ENCODE peak calls at places on chromosomes 12 and 14, in nine cellular contexts. A, V, I, O, Y, S, C, T and F are unnamed samples.
A peak's percentile ranks its signal among the peaks of the same experiment; 100 is the strongest.

GRCh38 chr12:123233505-123234299 is 466 bp downstream of the MTRFR start:
- DNase-seq in A (no peak), V (peak; percentile 11), I (no peak), O (no peak), Y (no peak), S (no peak), C (no peak), T (no peak), F (no peak)

GRCh38 chr12:105992849-105993740 is 145.7 kb downstream of the NUAK1 start:
- DNase-seq in A (peak; percentile 95), V (peak; percentile 16), I (no peak), O (no peak), Y (no peak), S (no peak), C (no peak), T (no peak), F (no peak)

GRCh38 chr12:79424109-79424721 is 266.5 kb downstream of the PAWR start:
- DNase-seq in A (peak; percentile 97), V (peak; percentile 24), I (peak; percentile 55), O (no peak), Y (no peak), S (no peak), C (no peak), T (no peak), F (peak; percentile 91)

GRCh38 chr12:102316723-102317122 is 119.1 kb upstream of the PMCH start:
- DNase-seq in A (no peak), V (no peak), I (no peak), O (no peak), Y (no peak), S (no peak), C (no peak), T (no peak), F (no peak)

GRCh38 chr14:81694419-81694818 is 160.8 kb upstream of the SEL1L start:
- DNase-seq in A (no peak), V (no peak), I (no peak), O (no peak), Y (no peak), S (no peak), C (no peak), T (no peak), F (no peak)

GRCh38 chr14:103033744-103034143 is 23.6 kb downstream of the CDC42BPB start:
- DNase-seq in A (no peak), V (no peak), I (no peak), O (no peak), Y (no peak), S (no peak), C (no peak), T (no peak), F (peak; percentile 31)

GRCh38 chr14:96275182-96276112 is 19.4 kb downstream of the BDKRB1 start:
- DNase-seq in A (peak; percentile 68), V (peak; percentile 87), I (peak; percentile 55), O (peak; percentile 52), Y (peak; percentile 75), S (peak; percentile 78), C (peak; percentile 86), T (peak; percentile 74), F (peak; percentile 48)

GRCh38 chr14:99182548-99183115 is 89.4 kb downstream of the BCL11B start:
- DNase-seq in A (no peak), V (no peak), I (no peak), O (no peak), Y (no peak), S (no peak), C (no peak), T (no peak), F (no peak)

DNA sequence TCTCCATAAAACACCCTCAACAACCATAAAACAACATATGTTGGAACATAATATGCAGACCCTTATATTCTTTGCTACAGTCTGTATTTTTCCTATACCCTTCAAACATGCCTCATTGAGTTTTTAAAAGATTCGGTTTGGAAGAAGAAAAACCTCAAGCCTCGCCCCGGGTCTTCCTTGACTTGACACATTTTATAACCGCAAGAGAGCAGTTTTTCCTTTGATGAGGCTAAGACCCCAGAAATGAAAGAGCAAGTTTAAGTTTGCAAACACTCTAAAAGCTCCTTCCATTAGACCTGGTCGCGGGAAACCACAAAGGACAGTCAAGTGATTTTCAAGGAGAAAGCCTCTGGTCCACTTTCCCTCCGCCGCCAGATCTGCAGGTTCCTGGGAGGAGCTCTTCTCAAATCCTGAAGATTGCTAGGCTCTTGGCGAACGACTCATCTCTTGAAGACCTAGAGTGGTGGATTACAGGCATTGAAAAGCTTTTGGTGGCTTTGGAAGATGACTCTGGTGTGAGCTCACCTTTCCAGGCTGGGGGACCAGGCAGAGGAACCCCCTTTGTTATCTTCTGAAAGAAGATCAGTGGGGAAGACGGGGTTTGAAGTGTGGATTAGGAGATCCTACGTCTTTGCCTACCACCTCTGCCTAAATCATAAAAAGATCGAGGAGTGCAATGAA is at the start of gene ASCL4:
- DNase-seq in A (no peak), V (peak; percentile 21), I (no peak), O (no peak), Y (no peak), S (no peak), C (no peak), T (no peak), F (no peak)
- H3K4me3 ChIP-seq in A (no peak within 1 kb of the TSS), V (peak within 1 kb of the TSS; percentile 53), I (no peak within 1 kb of the TSS), O (peak within 1 kb of the TSS; percentile 47), Y (peak within 1 kb of the TSS; percentile 39), S (no peak within 1 kb of the TSS), C (peak within 1 kb of the TSS; percentile 18), T (no peak within 1 kb of the TSS), F (no peak within 1 kb of the TSS)

GRCh38 chr14:92204792-92205191 is 83.0 kb downstream of the CPSF2 start:
- DNase-seq in A (no peak), V (no peak), I (no peak), O (no peak), Y (no peak), S (no peak), C (no peak), T (no peak), F (no peak)

GRCh38 chr14:92209141-92209540 is 87.4 kb downstream of the CPSF2 start:
- DNase-seq in A (no peak), V (no peak), I (no peak), O (no peak), Y (no peak), S (no peak), C (no peak), T (no peak), F (no peak)

GRCh38 chr14:92207928-92208265 is 86.1 kb downstream of the CPSF2 start:
- DNase-seq in A (no peak), V (no peak), I (no peak), O (no peak), Y (no peak), S (no peak), C (no peak), T (no peak), F (no peak)

GRCh38 chr14:92203116-92203515 is 81.3 kb downstream of the CPSF2 start:
- DNase-seq in A (no peak), V (no peak), I (no peak), O (no peak), Y (no peak), S (no peak), C (no peak), T (no peak), F (no peak)

GRCh38 chr14:92207012-92207927 is 85.5 kb downstream of the CPSF2 start:
- DNase-seq in A (no peak), V (peak; percentile 44), I (no peak), O (no peak), Y (no peak), S (no peak), C (no peak), T (no peak), F (no peak)
- TF ChIP-seq CTCF in A (no peak), V (no peak), I (no peak), O (no peak), Y (no peak), S (no peak), C (no peak), T (no peak), F (no peak)

GRCh38 chr12:12734561-12735071 is 17.4 kb downstream of the CDKN1B start:
- DNase-seq in A (peak; percentile 87), V (no peak), I (no peak), O (no peak), Y (no peak), S (no peak), C (no peak), T (no peak), F (no peak)

GRCh38 chr12:12733118-12733517 is 15.9 kb downstream of the CDKN1B start:
- DNase-seq in A (no peak), V (no peak), I (no peak), O (no peak), Y (no peak), S (no peak), C (no peak), T (no peak), F (no peak)

GRCh38 chr12:12735301-12735700 is 18.1 kb downstream of the CDKN1B start:
- DNase-seq in A (peak; percentile 96), V (no peak), I (no peak), O (no peak), Y (no peak), S (no peak), C (no peak), T (no peak), F (no peak)

GRCh38 chr12:12734054-12734453 is 16.9 kb downstream of the CDKN1B start:
- DNase-seq in A (peak; percentile 75), V (no peak), I (no peak), O (no peak), Y (no peak), S (no peak), C (no peak), T (no peak), F (no peak)

GRCh38 chr12:12736759-12737676 is 19.9 kb downstream of the CDKN1B start:
- DNase-seq in A (peak; percentile 91), V (peak; percentile 32), I (no peak), O (no peak), Y (no peak), S (no peak), C (peak; percentile 48), T (no peak), F (no peak)
- H3K4me3 ChIP-seq in A (peak overlapping the region; percentile 3), V (no peak overlapping the region), I (no peak overlapping the region), O (no peak overlapping the region), Y (peak overlapping the region; percentile 33), S (no peak overlapping the region), C (no peak overlapping the region), T (no peak overlapping the region), F (peak overlapping the region; percentile 28)

GRCh38 chr12:130220361-130220760 is 58.1 kb downstream of the FZD10 start:
- DNase-seq in A (no peak), V (peak; percentile 35), I (no peak), O (no peak), Y (no peak), S (no peak), C (no peak), T (no peak), F (no peak)

GRCh38 chr12:130213249-130213648 is 51.0 kb downstream of the FZD10 start:
- DNase-seq in A (no peak), V (no peak), I (no peak), O (no peak), Y (no peak), S (no peak), C (no peak), T (no peak), F (no peak)

GRCh38 chr12:130218682-130219081 is 56.4 kb downstream of the FZD10 start:
- DNase-seq in A (no peak), V (no peak), I (no peak), O (no peak), Y (no peak), S (no peak), C (no peak), T (no peak), F (no peak)

GRCh38 chr12:130212384-130212783 is 50.1 kb downstream of the FZD10 start:
- DNase-seq in A (no peak), V (no peak), I (no peak), O (no peak), Y (no peak), S (no peak), C (no peak), T (no peak), F (no peak)

DNA sequence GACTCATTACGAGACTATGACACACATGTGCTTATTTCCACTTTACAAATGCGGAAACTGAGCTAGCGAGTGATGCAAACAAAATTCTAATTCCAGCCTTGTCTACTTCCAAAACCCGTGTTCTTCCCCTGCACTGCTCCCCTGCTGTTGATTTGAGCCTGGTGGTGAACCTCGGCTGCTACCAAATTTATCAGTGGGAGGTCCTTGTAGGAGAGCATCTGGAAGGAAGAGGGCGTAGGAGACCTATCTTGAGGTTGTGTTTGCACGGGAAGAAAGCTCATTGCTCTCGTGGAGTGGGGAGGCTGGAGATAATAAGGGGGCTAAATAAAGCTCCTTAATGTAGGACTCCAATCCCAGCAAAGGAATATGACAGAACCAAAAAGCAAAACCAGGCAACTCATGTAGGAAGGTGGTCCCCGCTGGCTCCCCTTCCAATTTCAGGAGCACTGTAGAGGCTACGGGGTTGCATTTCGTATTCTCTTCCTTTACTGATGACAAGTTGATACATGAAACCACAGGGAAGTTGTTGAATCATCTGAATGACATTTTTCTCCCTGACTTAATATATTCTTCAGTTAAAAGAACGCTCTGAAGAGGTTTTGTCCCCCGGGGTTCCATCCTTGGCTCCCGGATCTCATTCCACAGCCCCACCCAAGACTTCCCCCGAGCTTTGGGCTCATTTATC is 52.6 kb downstream of the FZD10 start:
- DNase-seq in A (no peak), V (no peak), I (no peak), O (no peak), Y (no peak), S (no peak), C (no peak), T (no peak), F (no peak)
- TF ChIP-seq CTCF in A (no peak), V (no peak), I (no peak), O (no peak), Y (no peak), S (no peak), C (no peak), T (no peak), F (no peak)